ENCODE peak calls at places on chromosome 3, in four cellular contexts. One of them, this sample, is unnamed.

GRCh38 chr3:118554148-118554819 is 480.4 kb downstream of the IGSF11 start:
- DNase-seq in hepatic stellate cell: no peak
- DNase-seq in cardiac fibroblast: no peak
- DNase-seq in KG1: no peak
- DNase-seq in this sample: no peak

GRCh38 chr3:76645724-76646123 is 394.2 kb upstream of the ROBO2 start:
- DNase-seq in hepatic stellate cell: no peak
- DNase-seq in cardiac fibroblast: no peak
- DNase-seq in KG1: no peak
- DNase-seq in this sample: no peak

GRCh38 chr3:50264964-50265485 is 3.9 kb upstream of the SEMA3B start:
- DNase-seq in hepatic stellate cell: no peak
- DNase-seq in cardiac fibroblast: no peak
- DNase-seq in KG1: no peak
- DNase-seq in this sample: no peak

GRCh38 chr3:145882416-145882815 is 278.6 kb downstream of the PLOD2 start:
- DNase-seq in hepatic stellate cell: no peak
- DNase-seq in cardiac fibroblast: peak
- DNase-seq in KG1: no peak
- DNase-seq in this sample: peak

GRCh38 chr3:53303957-53304356 is 43.4 kb downstream of the DCP1A start:
- DNase-seq in hepatic stellate cell: no peak
- DNase-seq in cardiac fibroblast: no peak
- DNase-seq in KG1: no peak
- DNase-seq in this sample: no peak

GRCh38 chr3:13590841-13591515 is 42.1 kb downstream of the FBLN2 start:
- DNase-seq in hepatic stellate cell: no peak
- DNase-seq in cardiac fibroblast: no peak
- DNase-seq in KG1: no peak
- DNase-seq in this sample: no peak

GRCh38 chr3:72310028-72310987 is 525.4 kb upstream of the PROK2 start:
- DNase-seq in hepatic stellate cell: peak
- DNase-seq in cardiac fibroblast: peak
- DNase-seq in KG1: peak
- DNase-seq in this sample: peak

GRCh38 chr3:24495334-24495994 is 814 bp upstream of the THRB start:
- DNase-seq in hepatic stellate cell: no peak
- DNase-seq in cardiac fibroblast: no peak
- DNase-seq in KG1: no peak
- DNase-seq in this sample: no peak

GRCh38 chr3:89314454-89314853 is 207.0 kb downstream of the EPHA3 start:
- DNase-seq in hepatic stellate cell: peak
- DNase-seq in cardiac fibroblast: peak
- DNase-seq in KG1: no peak
- DNase-seq in this sample: no peak

GRCh38 chr3:154851644-154852043 is 228.5 kb upstream of the MME start:
- DNase-seq in hepatic stellate cell: no peak
- DNase-seq in cardiac fibroblast: no peak
- DNase-seq in KG1: no peak
- DNase-seq in this sample: no peak

GRCh38 chr3:194998417-194998816 is 272.5 kb downstream of the XXYLT1 start:
- DNase-seq in hepatic stellate cell: no peak
- DNase-seq in cardiac fibroblast: no peak
- DNase-seq in KG1: no peak
- DNase-seq in this sample: no peak

GRCh38 chr3:49929333-49930240 is at the start of gene MON1A:
- DNase-seq in hepatic stellate cell: peak
- DNase-seq in cardiac fibroblast: peak
- DNase-seq in KG1: peak
- DNase-seq in this sample: peak

GRCh38 chr3:44518782-44519156 is 36.2 kb upstream of the ZKSCAN7 start:
- DNase-seq in hepatic stellate cell: no peak
- DNase-seq in cardiac fibroblast: no peak
- DNase-seq in KG1: no peak
- DNase-seq in this sample: no peak

GRCh38 chr3:15492847-15493360 is 28.6 kb downstream of the COLQ start:
- DNase-seq in hepatic stellate cell: no peak
- DNase-seq in cardiac fibroblast: no peak
- DNase-seq in KG1: no peak
- DNase-seq in this sample: no peak

GRCh38 chr3:170848294-170848917 is 21.6 kb downstream of the RPL22L1 start:
- DNase-seq in hepatic stellate cell: peak
- DNase-seq in cardiac fibroblast: peak
- DNase-seq in KG1: no peak
- DNase-seq in this sample: no peak

GRCh38 chr3:17686613-17687012 is 55.8 kb downstream of the TBC1D5 start:
- DNase-seq in hepatic stellate cell: no peak
- DNase-seq in cardiac fibroblast: peak
- DNase-seq in KG1: no peak
- DNase-seq in this sample: no peak

This sample was measured in amniotic stem cell.